ENCODE peak calls at places on chromosome 10, in five cellular contexts. N is BJ, A is stomach, I is AG04450, V is Panc1. L is an unnamed sample.

GRCh38 chr10:95178797-95179196 is 15.2 kb upstream of the ACSM6 start:
- DNase-seq in N (no peak), A (no peak), V (no peak), I (no peak), L (no peak)

GRCh38 chr10:7134448-7134847 is 276.4 kb downstream of the SFMBT2 start:
- DNase-seq in A (no peak), N (no peak), I (no peak), V (no peak), L (peak)

GRCh38 chr10:74208081-74208480 is 57.1 kb downstream of the ADK start:
- DNase-seq in I (no peak), N (no peak), V (no peak), A (peak), L (no peak)

GRCh38 chr10:117137031-117137910 is 799 bp downstream of the VAX1 start:
- DNase-seq in I (no peak), V (no peak), N (no peak), A (no peak), L (no peak)

GRCh38 chr10:112389147-112389822 is 15.4 kb downstream of the ACSL5 start:
- DNase-seq in I (no peak), V (peak), A (peak), N (peak), L (peak)

GRCh38 chr10:88921194-88921593 is 31.4 kb downstream of the ACTA2 start:
- DNase-seq in V (no peak), I (no peak), A (no peak), N (no peak), L (no peak)

GRCh38 chr10:12388671-12389070 is 39.3 kb downstream of the CAMK1D start:
- DNase-seq in N (no peak), I (no peak), A (no peak), V (no peak), L (no peak)

GRCh38 chr10:114605155-114605797 is 52.8 kb downstream of the ABLIM1 start:
- DNase-seq in I (no peak), V (no peak), A (no peak), N (no peak), L (no peak)

GRCh38 chr10:122505885-122506284 is 44.5 kb downstream of the HTRA1 start:
- DNase-seq in A (no peak), I (no peak), V (no peak), N (no peak), L (no peak)

GRCh38 chr10:56646301-56646700 is 285.2 kb upstream of the ZWINT start:
- DNase-seq in V (no peak), A (no peak), N (no peak), I (no peak), L (no peak)

GRCh38 chr10:116070743-116071320 is 202.2 kb downstream of the GFRA1 start:
- DNase-seq in A (no peak), V (no peak), N (no peak), I (no peak), L (no peak)

GRCh38 chr10:689433-690226 is at the start of gene DIP2C:
- DNase-seq in N (no peak), V (no peak), I (peak), A (peak), L (no peak)

GRCh38 chr10:46106410-46107255 is 60.6 kb upstream of the MSMB start:
- DNase-seq in N (no peak), I (no peak), A (peak), V (no peak), L (no peak)

GRCh38 chr10:14586901-14587300 is 187.8 kb downstream of the FAM107B start:
- DNase-seq in N (no peak), I (no peak), V (no peak), A (peak), L (no peak)

GRCh38 chr10:19209319-19209718 is 160.7 kb downstream of the MALRD1 start:
- DNase-seq in V (no peak), N (no peak), I (no peak), A (no peak), L (no peak)

GRCh38 chr10:104061196-104061595 is 24.5 kb downstream of the COL17A1 start:
- DNase-seq in A (no peak), N (no peak), I (no peak), V (no peak), L (no peak)

GRCh38 chr10:113663142-113663541 is 699 bp downstream of the NRAP start:
- DNase-seq in A (no peak), V (no peak), N (no peak), I (no peak), L (no peak)

GRCh38 chr10:87510025-87510424 is 5.3 kb downstream of the MINPP1 start:
- DNase-seq in V (no peak), A (no peak), I (no peak), N (no peak), L (no peak)

GRCh38 chr10:61904711-61905445 is 3.4 kb downstream of the ARID5B start:
- DNase-seq in I (no peak), A (no peak), V (peak), N (no peak), L (peak)

GRCh38 chr10:97685395-97685958 is 1.6 kb downstream of the AVPI1 start:
- DNase-seq in A (peak), I (no peak), N (no peak), V (no peak), L (no peak)

GRCh38 chr10:686155-686931 is 3.1 kb downstream of the DIP2C start:
- DNase-seq in V (no peak), N (no peak), A (no peak), I (no peak), L (no peak)

GRCh38 chr10:58082248-58082647 is 185.4 kb downstream of the IPMK start:
- DNase-seq in A (no peak), N (no peak), V (no peak), I (no peak), L (no peak)

GRCh38 chr10:33064706-33065105 is 106.7 kb upstream of the ITGB1 start:
- DNase-seq in V (no peak), A (no peak), I (no peak), N (no peak), L (no peak)

GRCh38 chr10:83990126-83990525 is 149.2 kb upstream of the GHITM start:
- DNase-seq in V (no peak), I (no peak), N (no peak), A (no peak), L (no peak)

DNA sequence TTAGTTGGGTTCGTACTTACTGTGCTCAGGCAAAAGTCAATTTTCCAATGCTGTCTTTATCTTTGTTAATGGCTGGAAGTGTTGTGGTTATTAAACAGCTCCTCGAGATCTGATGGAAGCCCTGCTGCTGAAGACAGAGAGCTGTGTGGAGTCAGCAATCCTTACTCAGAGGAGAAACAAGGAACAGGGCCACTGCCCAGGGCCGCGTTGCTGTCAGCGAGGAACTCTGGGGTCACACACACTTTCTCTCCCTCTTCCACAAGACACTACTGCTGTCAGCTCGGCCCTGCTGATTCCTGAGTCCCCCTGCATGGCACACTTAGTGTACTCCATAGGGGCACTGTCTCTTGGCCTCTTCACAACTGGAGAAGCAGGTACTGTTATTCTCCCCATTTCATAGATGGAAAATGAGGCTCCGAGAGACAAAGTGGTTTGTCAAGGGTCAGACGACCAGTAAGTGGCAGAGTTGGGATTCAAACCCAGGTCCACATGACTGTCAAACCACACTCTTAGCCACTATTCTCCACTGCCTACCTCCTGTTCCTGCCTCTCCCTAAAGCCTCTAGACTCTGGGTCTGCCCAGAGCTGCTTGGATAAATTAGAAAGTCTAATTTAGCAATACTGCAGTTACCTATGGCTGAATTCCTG is 29.3 kb upstream of the PDCD4 start:
- DNase-seq in A (no peak), V (no peak), I (no peak), N (no peak), L (no peak)
- H3K4me3 ChIP-seq in A (no peak), V (no peak), I (no peak), N (no peak), L (no peak)

GRCh38 chr10:28331821-28332220 is 29.0 kb upstream of the MPP7 start:
- DNase-seq in A (no peak), I (peak), N (peak), V (no peak), L (no peak)
- H3K4me3 ChIP-seq in A (no peak), I (no peak), N (no peak), V (no peak), L (no peak)

DNA sequence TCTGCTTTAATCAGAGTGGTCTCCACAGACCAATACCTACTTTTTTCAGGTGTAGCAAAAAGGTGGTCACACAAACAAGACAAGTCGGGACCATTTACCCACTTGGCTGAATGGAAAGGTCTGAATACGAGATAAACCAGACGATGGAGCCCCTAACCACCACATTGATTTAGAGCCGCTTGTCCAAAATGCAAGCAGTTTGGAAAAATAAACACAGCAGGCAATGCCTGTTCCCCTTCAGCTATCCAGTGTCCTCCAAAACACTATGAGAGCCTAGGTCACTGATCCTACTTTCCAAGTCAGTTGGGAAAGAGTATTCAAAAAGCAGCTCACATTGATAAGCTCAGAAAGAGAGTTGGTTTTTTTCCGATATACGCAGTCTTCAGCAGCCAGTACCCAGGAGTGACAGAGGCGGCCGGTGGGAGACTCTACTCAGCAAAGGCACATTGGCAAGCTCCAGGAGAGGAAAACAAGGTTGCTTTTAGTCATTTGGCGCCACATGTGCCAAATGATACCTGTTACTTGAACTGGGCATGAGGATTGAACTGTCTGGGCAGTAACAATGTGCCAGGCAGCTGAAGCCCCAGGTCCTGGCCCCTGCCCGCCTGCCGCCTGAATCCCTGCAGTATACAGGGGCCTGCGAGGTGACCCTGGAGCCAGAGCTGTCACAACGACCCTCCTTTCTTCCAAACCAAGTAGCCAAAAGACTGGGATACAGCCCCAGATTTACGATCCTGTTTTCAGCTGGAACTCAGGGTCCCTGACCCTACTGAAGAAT is 109.9 kb downstream of the PIP4K2A start:
- DNase-seq in V (no peak), N (no peak), I (no peak), A (no peak), L (no peak)
- H3K4me3 ChIP-seq in V (no peak), N (no peak), I (no peak), A (no peak), L (no peak)

DNA sequence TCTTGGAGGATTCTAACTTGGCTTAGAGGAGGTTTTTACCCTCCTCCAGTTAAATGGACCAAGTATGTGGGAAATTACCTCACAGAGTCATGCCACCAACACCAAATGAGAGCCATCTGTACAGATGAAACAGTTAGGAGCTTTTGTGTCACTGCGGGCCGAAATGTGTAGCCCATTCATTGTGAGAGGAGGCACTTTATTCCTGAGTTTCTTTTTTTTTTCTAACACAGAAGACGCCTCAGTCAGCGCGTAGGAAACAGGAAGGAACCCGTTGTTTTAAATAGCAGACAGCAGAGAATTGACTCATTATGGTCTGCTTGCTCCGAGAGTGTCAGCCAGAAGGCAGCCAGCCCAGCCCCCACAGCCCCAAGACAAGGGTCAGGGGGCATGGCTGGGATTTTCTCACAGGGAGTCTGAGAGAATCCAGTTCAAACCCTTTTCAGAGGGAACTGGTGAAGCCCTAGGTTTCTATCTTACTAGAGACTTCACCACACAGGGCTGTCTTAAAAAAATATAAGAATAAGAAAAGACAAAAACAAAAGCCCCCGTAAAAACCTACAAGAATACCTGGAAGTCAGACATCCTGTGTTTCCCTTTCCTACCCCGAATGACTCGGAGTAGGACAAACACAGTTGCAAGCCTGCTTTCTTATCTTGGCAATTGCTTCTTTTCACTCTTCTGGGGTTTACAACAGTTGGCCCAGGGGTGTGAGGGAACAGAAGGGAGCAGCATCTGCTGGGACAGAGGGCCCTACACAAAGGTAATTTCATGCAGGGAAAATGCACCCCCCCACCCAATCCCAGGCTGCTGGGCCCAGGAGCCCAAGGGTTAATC is 220.8 kb downstream of the ARHGAP12 start:
- DNase-seq in I (peak), V (no peak), A (no peak), N (peak), L (peak)
- H3K4me3 ChIP-seq in I (peak), V (no peak), A (no peak), N (no peak), L (no peak)

DNA sequence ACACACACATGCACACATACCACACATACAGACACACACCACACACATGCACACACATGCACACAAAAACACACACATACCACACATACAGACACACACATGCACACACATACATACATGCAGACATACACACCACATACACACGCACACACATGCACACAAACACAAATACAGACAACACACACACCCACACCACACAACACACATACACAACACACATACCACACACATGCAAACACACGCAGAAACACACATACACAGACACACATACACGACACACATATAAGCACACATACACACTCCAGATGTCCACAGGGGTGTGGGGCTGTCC is 60.1 kb upstream of the PPP2R2D start:
- DNase-seq in N (no peak), V (no peak), I (no peak), A (no peak), L (no peak)
- H3K4me3 ChIP-seq in N (no peak), V (no peak), I (no peak), A (no peak), L (no peak)

GRCh38 chr10:80197972-80198591 is 7.3 kb downstream of the ANXA11 start:
- DNase-seq in I (no peak), N (no peak), A (peak), V (no peak), L (peak)
- H3K4me3 ChIP-seq in I (no peak), N (no peak), A (no peak), V (no peak), L (no peak)

DNA sequence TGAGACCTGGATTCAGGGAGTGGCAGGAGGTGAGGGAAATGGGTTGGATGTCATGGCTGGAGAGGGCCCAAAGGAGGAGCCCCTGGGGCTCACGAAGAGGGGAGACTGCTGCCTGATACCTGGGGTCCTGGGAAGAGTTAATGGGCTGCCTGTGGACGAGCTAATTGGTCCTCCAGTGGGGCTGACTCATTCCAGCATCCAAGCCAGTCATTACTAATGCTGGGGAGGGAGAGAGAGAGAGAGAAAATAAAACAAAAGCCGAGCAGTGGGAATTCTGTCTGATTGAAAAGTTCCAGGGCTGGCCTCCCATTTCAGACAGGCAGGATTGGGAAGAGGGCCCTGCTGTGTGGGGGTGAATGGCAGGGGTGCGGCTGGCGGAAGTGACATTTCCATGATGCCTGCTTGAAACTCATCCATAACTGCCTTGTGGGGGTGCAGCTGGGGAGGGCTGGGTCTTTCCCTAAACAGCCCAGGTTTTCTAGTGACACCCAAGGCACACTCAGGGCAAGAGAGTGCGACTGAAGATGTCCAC is 297.8 kb downstream of the RPS24 start:
- DNase-seq in A (no peak), I (no peak), N (peak), V (no peak), L (no peak)
- H3K4me3 ChIP-seq in A (no peak), I (no peak), N (no peak), V (no peak), L (no peak)

DNA sequence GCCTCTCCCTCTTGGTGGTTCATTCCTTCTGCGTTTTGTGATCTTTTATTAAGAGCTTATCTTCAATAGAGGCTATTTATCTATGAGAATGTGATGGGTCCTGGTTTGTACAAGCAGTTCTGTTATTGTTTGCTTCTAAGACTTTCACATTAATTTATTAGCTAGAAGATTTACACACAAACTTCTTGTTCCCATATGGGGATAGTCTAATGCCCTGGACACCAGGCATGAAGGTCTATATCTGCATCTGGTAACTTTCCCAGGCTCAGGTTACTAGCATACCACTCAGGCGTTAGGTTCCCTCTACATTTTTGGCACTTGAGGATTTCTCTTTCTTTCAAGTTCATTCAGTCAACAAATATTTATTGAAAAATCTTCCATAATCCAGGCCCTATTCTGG is 7.7 kb downstream of the XPNPEP1 start:
- DNase-seq in I (no peak), N (no peak), A (no peak), V (no peak), L (no peak)
- H3K4me3 ChIP-seq in I (no peak), N (no peak), A (no peak), V (no peak), L (peak)

DNA sequence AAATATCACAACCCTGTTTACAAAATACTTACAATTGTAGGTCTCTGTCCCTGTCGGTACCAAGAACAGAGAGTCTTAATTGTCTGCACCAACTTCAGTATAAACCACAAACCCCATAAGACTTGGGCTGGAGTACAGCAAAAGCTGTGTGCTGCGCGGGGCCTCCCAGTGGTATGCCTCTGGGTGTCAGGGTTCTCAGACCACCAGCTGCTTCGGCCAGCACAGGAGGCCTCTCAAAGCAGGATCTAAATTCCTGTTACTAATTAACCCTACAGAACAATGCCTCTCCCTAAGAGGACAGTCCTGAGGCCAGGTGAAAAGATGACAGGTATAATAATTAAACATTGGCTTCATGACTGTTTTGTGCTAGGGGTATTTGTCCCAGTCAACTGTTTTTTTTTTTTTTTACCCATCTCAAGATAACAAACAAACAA is 957 bp upstream of the SVIL start:
- DNase-seq in I (no peak), V (no peak), A (no peak), N (no peak), L (no peak)
- H3K4me3 ChIP-seq in I (no peak), V (no peak), A (no peak), N (no peak), L (no peak)

GRCh38 chr10:71571460-71572175 is 148.0 kb downstream of the C10orf105 start:
- DNase-seq in A (peak), I (no peak), V (no peak), N (no peak), L (no peak)
- H3K4me3 ChIP-seq in A (no peak), I (no peak), V (no peak), N (no peak), L (no peak)

L was measured in Jurkat, Clone E6-1.